ENCODE peak calls at places on chromosome 14, in four cellular contexts. V, U, Q and B are unnamed samples.

GRCh38 chr14:63713058-63713457 is 14.8 kb downstream of the SGPP1 start:
- DNase-seq in V (no peak), U (no peak), Q (peak), B (no peak)

GRCh38 chr14:88841741-88842140 is 17.3 kb downstream of the TTC8 start:
- DNase-seq in V (no peak), U (peak), Q (no peak), B (peak)

GRCh38 chr14:69204753-69205152 is 13.5 kb downstream of the EXD2 start:
- DNase-seq in V (no peak), U (peak), Q (no peak), B (no peak)

GRCh38 chr14:56124296-56124695 is 6.1 kb downstream of the PELI2 start:
- DNase-seq in V (no peak), U (no peak), Q (no peak), B (peak)

GRCh38 chr14:71610149-71610548 is 322.1 kb upstream of the RGS6 start:
- DNase-seq in V (no peak), U (peak), Q (no peak), B (no peak)

GRCh38 chr14:50086316-50086700 is 30.1 kb downstream of the VCPKMT start:
- DNase-seq in V (no peak), U (no peak), Q (no peak), B (no peak)

GRCh38 chr14:32472512-32473472 is 143.7 kb downstream of the AKAP6 start:
- DNase-seq in V (no peak), U (peak), Q (no peak), B (peak)

GRCh38 chr14:76576047-76576741 is 185.1 kb upstream of the VASH1 start:
- DNase-seq in V (no peak), U (peak), Q (no peak), B (no peak)

GRCh38 chr14:61812347-61813100 is 50.3 kb downstream of the SNAPC1 start:
- DNase-seq in V (no peak), U (no peak), Q (no peak), B (no peak)

GRCh38 chr14:34971801-34972200 is 11.0 kb upstream of the SRP54 start:
- DNase-seq in V (no peak), U (no peak), Q (no peak), B (peak)

GRCh38 chr14:69459122-69459521 is 25.4 kb upstream of the PLEKHD1 start:
- DNase-seq in V (no peak), U (no peak), Q (no peak), B (no peak)

GRCh38 chr14:94119071-94119470 is 8.5 kb downstream of the IFI27 start:
- DNase-seq in V (no peak), U (no peak), Q (no peak), B (no peak)

GRCh38 chr14:73723799-73724621 is 9.8 kb upstream of the PNMA1 start:
- DNase-seq in V (peak), U (peak), Q (peak), B (peak)

GRCh38 chr14:77641534-77642341 is 25.3 kb upstream of the SPTLC2 start:
- DNase-seq in V (peak), U (peak), Q (peak), B (peak)

GRCh38 chr14:23137221-23138172 is 18.4 kb upstream of the CEBPE start:
- DNase-seq in V (no peak), U (no peak), Q (no peak), B (no peak)

GRCh38 chr14:29940482-29940881 is 12.8 kb upstream of the PRKD1 start:
- DNase-seq in V (no peak), U (no peak), Q (no peak), B (no peak)

GRCh38 chr14:73014105-73014504 is 12.8 kb downstream of the ZFYVE1 start:
- DNase-seq in V (no peak), U (peak), Q (peak), B (no peak)

GRCh38 chr14:73418227-73418626 is 40.1 kb downstream of the NUMB start:
- DNase-seq in V (no peak), U (no peak), Q (no peak), B (no peak)

GRCh38 chr14:89365071-89365801 is 51.8 kb downstream of the FOXN3 start:
- DNase-seq in V (peak), U (peak), Q (peak), B (no peak)

GRCh38 chr14:30572771-30573170 is 13.8 kb downstream of the G2E3 start:
- DNase-seq in V (no peak), U (no peak), Q (no peak), B (no peak)

GRCh38 chr14:32428875-32429274 is 99.8 kb downstream of the AKAP6 start:
- DNase-seq in V (no peak), U (no peak), Q (no peak), B (no peak)

GRCh38 chr14:63685401-63685800 is 42.5 kb downstream of the SGPP1 start:
- DNase-seq in V (no peak), U (no peak), Q (no peak), B (no peak)

GRCh38 chr14:90397401-90398314 is 829 bp downstream of the CALM1 start:
- DNase-seq in V (peak), U (peak), Q (peak), B (peak)

GRCh38 chr14:48615618-48616017 is 940.2 kb upstream of the MDGA2 start:
- DNase-seq in V (no peak), U (no peak), Q (no peak), B (no peak)

GRCh38 chr14:24185015-24185414 is 3.6 kb downstream of the IPO4 start:
- DNase-seq in V (no peak), U (no peak), Q (no peak), B (no peak)

GRCh38 chr14:69013943-69014782 is 35.1 kb upstream of the ACTN1 start:
- DNase-seq in V (peak), U (peak), Q (no peak), B (no peak)

GRCh38 chr14:105487449-105487985 is 831 bp downstream of the CRIP1 start:
- DNase-seq in V (peak), U (no peak), Q (peak), B (no peak)

GRCh38 chr14:99037777-99038176 is 234.2 kb downstream of the BCL11B start:
- DNase-seq in V (no peak), U (no peak), Q (no peak), B (no peak)
- TF ChIP-seq CTCF in V (no peak), U (peak), Q (no peak), B (peak)

GRCh38 chr14:67883717-67884116 is 64.1 kb downstream of the RAD51B start:
- DNase-seq in V (no peak), U (peak), Q (no peak), B (peak)
- TF ChIP-seq CTCF in V (peak), U (peak), Q (no peak), B (peak)

GRCh38 chr14:104102282-104102914 is 16.9 kb downstream of the ASPG start:
- DNase-seq in V (no peak), U (no peak), Q (no peak), B (no peak)
- TF ChIP-seq CTCF in V (no peak), U (no peak), Q (no peak), B (no peak)

GRCh38 chr14:95226801-95227200 is 69.5 kb upstream of the DICER1 start:
- DNase-seq in V (no peak), U (no peak), Q (no peak), B (no peak)

GRCh38 chr14:95229749-95230148 is 72.4 kb upstream of the DICER1 start:
- DNase-seq in V (no peak), U (no peak), Q (no peak), B (no peak)

GRCh38 chr14:95225251-95225887 is 68.0 kb upstream of the DICER1 start:
- DNase-seq in V (no peak), U (no peak), Q (no peak), B (no peak)

GRCh38 chr14:95227279-95227860 is 70.0 kb upstream of the DICER1 start:
- DNase-seq in V (no peak), U (no peak), Q (no peak), B (no peak)

GRCh38 chr14:95228240-95228639 is 70.9 kb upstream of the DICER1 start:
- DNase-seq in V (no peak), U (no peak), Q (no peak), B (no peak)
- TF ChIP-seq CTCF in V (no peak), U (no peak), Q (no peak), B (no peak)

GRCh38 chr14:46951103-46951502 is 299.5 kb upstream of the RPL10L start:
- DNase-seq in V (no peak), U (no peak), Q (no peak), B (no peak)
- TF ChIP-seq CTCF in V (no peak), U (no peak), Q (no peak), B (no peak)

DNA sequence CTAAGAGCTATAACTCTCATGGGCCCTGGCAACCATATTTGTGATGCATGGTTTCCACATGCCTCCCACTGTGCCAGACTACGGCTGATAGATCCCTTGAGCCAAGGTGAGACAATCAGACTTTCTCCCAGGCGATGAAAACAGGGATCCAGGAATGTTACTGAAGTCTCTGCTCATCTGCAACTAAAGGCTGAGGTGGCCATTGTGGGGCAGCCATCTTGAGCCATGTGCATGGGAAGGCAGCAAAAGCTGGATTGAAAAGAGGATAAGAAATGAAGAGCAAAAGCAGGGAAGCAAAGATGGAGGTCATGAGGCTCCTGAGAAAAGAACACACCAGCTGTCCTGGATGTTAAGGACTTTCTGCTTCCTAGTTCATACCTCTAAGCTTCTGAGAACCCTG is 5.5 kb downstream of the EGLN3 start:
- DNase-seq in V (no peak), U (no peak), Q (no peak), B (no peak)
- TF ChIP-seq CTCF in V (no peak), U (no peak), Q (no peak), B (no peak)

DNA sequence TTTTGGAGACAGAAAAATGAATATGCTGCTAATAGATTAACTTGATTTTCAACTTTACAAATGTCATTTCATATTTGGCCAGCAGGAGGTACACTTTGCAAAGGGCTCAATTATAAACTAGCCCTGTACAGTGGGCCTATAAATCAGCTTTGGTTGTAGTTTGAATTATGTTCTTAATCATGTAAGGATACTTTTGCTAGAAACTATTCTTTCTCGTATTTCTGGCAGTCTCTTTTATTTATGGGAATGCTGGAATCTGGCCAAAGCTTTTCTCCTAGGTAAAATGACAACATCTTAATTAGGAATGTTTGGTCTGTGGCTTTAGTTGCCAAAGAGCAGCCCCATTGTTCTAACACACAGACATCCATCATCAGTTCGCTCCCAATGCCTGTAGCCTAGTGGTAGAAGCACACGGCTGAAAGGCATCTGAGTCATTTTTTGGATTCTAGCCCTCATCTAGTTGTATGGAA is 1322.3 kb upstream of the SEL1L start:
- DNase-seq in V (no peak), U (peak), Q (peak), B (no peak)
- TF ChIP-seq CTCF in V (peak), U (peak), Q (peak), B (peak)

GRCh38 chr14:39107624-39108023 is 4.6 kb upstream of the SEC23A start:
- DNase-seq in V (no peak), U (peak), Q (peak), B (peak)
- TF ChIP-seq CTCF in V (no peak), U (peak), Q (peak), B (peak)